ENCODE peak calls at places on chromosomes 11 and 22, in eight cellular contexts. One of them, this sample, is unnamed. For H3K36me3, the result is how much of the 10 kb centered on the place peaks cover.

GRCh38 chr11:117932987-117933386 is 3.8 kb upstream of the TMPRSS13 start:
- DNase-seq in suprapubic skin: peak
- DNase-seq in transverse colon: no peak
- DNase-seq in GM12878: no peak
- DNase-seq in upper lobe of left lung: no peak
- DNase-seq in spleen: no peak
- DNase-seq in HCT116: no peak
- DNase-seq in prostate gland: no peak
- DNase-seq in this sample: no peak

GRCh38 chr11:17273668-17274321 is 2.7 kb upstream of the NUCB2 start:
- DNase-seq in suprapubic skin: peak
- DNase-seq in transverse colon: no peak
- DNase-seq in GM12878: no peak
- DNase-seq in upper lobe of left lung: no peak
- DNase-seq in spleen: no peak
- DNase-seq in HCT116: no peak
- DNase-seq in prostate gland: no peak
- DNase-seq in this sample: no peak

GRCh38 chr11:124536520-124536919 is 6.9 kb downstream of the OR8B12 start:
- DNase-seq in suprapubic skin: no peak
- DNase-seq in transverse colon: peak
- DNase-seq in GM12878: no peak
- DNase-seq in upper lobe of left lung: no peak
- DNase-seq in spleen: no peak
- DNase-seq in HCT116: peak
- DNase-seq in prostate gland: peak
- DNase-seq in this sample: no peak

GRCh38 chr11:35272391-35272821 is 133.4 kb downstream of the CD44 start:
- DNase-seq in suprapubic skin: no peak
- DNase-seq in transverse colon: peak
- DNase-seq in GM12878: peak
- DNase-seq in upper lobe of left lung: no peak
- DNase-seq in spleen: no peak
- DNase-seq in HCT116: no peak
- DNase-seq in prostate gland: no peak
- DNase-seq in this sample: no peak

GRCh38 chr22:39546889-39547586 is 14.5 kb upstream of the RPS19BP1 start:
- DNase-seq in suprapubic skin: no peak
- DNase-seq in transverse colon: no peak
- DNase-seq in GM12878: no peak
- DNase-seq in upper lobe of left lung: no peak
- DNase-seq in spleen: no peak
- DNase-seq in HCT116: no peak
- DNase-seq in prostate gland: no peak
- DNase-seq in this sample: no peak

GRCh38 chr11:61069427-61069826 is 32.9 kb upstream of the CD5 start:
- DNase-seq in suprapubic skin: peak
- DNase-seq in transverse colon: no peak
- DNase-seq in GM12878: no peak
- DNase-seq in upper lobe of left lung: no peak
- DNase-seq in spleen: no peak
- DNase-seq in HCT116: no peak
- DNase-seq in prostate gland: no peak
- DNase-seq in this sample: no peak

GRCh38 chr22:49944399-49944891 is 16.1 kb upstream of the PIM3 start:
- DNase-seq in suprapubic skin: no peak
- DNase-seq in transverse colon: no peak
- DNase-seq in GM12878: no peak
- DNase-seq in upper lobe of left lung: no peak
- DNase-seq in spleen: no peak
- DNase-seq in HCT116: no peak
- DNase-seq in prostate gland: no peak
- DNase-seq in this sample: no peak

GRCh38 chr22:47534150-47535133 is 772.0 kb downstream of the TBC1D22A start:
- DNase-seq in suprapubic skin: no peak
- DNase-seq in transverse colon: no peak
- DNase-seq in GM12878: no peak
- DNase-seq in upper lobe of left lung: no peak
- DNase-seq in spleen: no peak
- DNase-seq in HCT116: no peak
- DNase-seq in prostate gland: peak
- DNase-seq in this sample: peak

GRCh38 chr11:65013692-65014145 is 241 bp upstream of the ARL2 start:
- DNase-seq in suprapubic skin: peak
- DNase-seq in transverse colon: peak
- DNase-seq in GM12878: peak
- DNase-seq in upper lobe of left lung: peak
- DNase-seq in spleen: peak
- DNase-seq in HCT116: peak
- DNase-seq in prostate gland: peak
- DNase-seq in this sample: no peak

GRCh38 chr11:23490557-23491235 is 630.4 kb upstream of the CCDC179 start:
- DNase-seq in suprapubic skin: no peak
- DNase-seq in transverse colon: no peak
- DNase-seq in GM12878: no peak
- DNase-seq in upper lobe of left lung: no peak
- DNase-seq in spleen: no peak
- DNase-seq in HCT116: no peak
- DNase-seq in prostate gland: no peak
- DNase-seq in this sample: no peak

GRCh38 chr11:40877256-40877655 is 582.2 kb downstream of the LRRC4C start:
- DNase-seq in suprapubic skin: no peak
- DNase-seq in transverse colon: no peak
- DNase-seq in GM12878: no peak
- DNase-seq in upper lobe of left lung: no peak
- DNase-seq in spleen: no peak
- DNase-seq in HCT116: no peak
- DNase-seq in prostate gland: no peak
- DNase-seq in this sample: no peak

GRCh38 chr11:66224226-66224850 is 44.1 kb upstream of the RAB1B start:
- DNase-seq in suprapubic skin: no peak
- DNase-seq in transverse colon: no peak
- DNase-seq in GM12878: no peak
- DNase-seq in upper lobe of left lung: no peak
- DNase-seq in spleen: no peak
- DNase-seq in HCT116: no peak
- DNase-seq in prostate gland: no peak
- DNase-seq in this sample: no peak

GRCh38 chr11:72727521-72727920 is 24.7 kb downstream of the ARAP1 start:
- DNase-seq in suprapubic skin: no peak
- DNase-seq in transverse colon: no peak
- DNase-seq in GM12878: no peak
- DNase-seq in upper lobe of left lung: no peak
- DNase-seq in spleen: no peak
- DNase-seq in HCT116: no peak
- DNase-seq in prostate gland: no peak
- DNase-seq in this sample: no peak

GRCh38 chr22:31944700-31945477 is 554 bp downstream of the YWHAH start:
- DNase-seq in suprapubic skin: peak
- DNase-seq in transverse colon: peak
- DNase-seq in GM12878: no peak
- DNase-seq in upper lobe of left lung: peak
- DNase-seq in spleen: peak
- DNase-seq in HCT116: no peak
- DNase-seq in prostate gland: peak
- DNase-seq in this sample: no peak

GRCh38 chr22:19824197-19825015 is 30.3 kb downstream of the GNB1L start:
- DNase-seq in suprapubic skin: peak
- DNase-seq in transverse colon: no peak
- DNase-seq in GM12878: no peak
- DNase-seq in upper lobe of left lung: peak
- DNase-seq in spleen: no peak
- DNase-seq in HCT116: no peak
- DNase-seq in prostate gland: no peak
- DNase-seq in this sample: no peak

GRCh38 chr11:1478544-1478943 is 8.0 kb downstream of the MOB2 start:
- DNase-seq in suprapubic skin: no peak
- DNase-seq in transverse colon: no peak
- DNase-seq in GM12878: no peak
- DNase-seq in upper lobe of left lung: no peak
- DNase-seq in spleen: peak
- DNase-seq in HCT116: no peak
- DNase-seq in prostate gland: no peak
- DNase-seq in this sample: no peak

GRCh38 chr11:62536301-62536957 is 10.2 kb downstream of the AHNAK start:
- DNase-seq in suprapubic skin: no peak
- DNase-seq in transverse colon: no peak
- DNase-seq in GM12878: no peak
- DNase-seq in upper lobe of left lung: no peak
- DNase-seq in spleen: no peak
- DNase-seq in HCT116: no peak
- DNase-seq in prostate gland: no peak
- DNase-seq in this sample: no peak

GRCh38 chr11:62538470-62539237 is 8.0 kb downstream of the AHNAK start:
- DNase-seq in suprapubic skin: no peak
- DNase-seq in transverse colon: no peak
- DNase-seq in GM12878: no peak
- DNase-seq in upper lobe of left lung: no peak
- DNase-seq in spleen: no peak
- DNase-seq in HCT116: no peak
- DNase-seq in prostate gland: no peak
- DNase-seq in this sample: no peak

GRCh38 chr11:62532096-62532495 is 14.5 kb downstream of the AHNAK start:
- DNase-seq in suprapubic skin: no peak
- DNase-seq in transverse colon: no peak
- DNase-seq in GM12878: no peak
- DNase-seq in upper lobe of left lung: no peak
- DNase-seq in spleen: no peak
- DNase-seq in HCT116: no peak
- DNase-seq in prostate gland: no peak
- DNase-seq in this sample: no peak

GRCh38 chr11:62535802-62536201 is 10.8 kb downstream of the AHNAK start:
- DNase-seq in suprapubic skin: no peak
- DNase-seq in transverse colon: no peak
- DNase-seq in GM12878: no peak
- DNase-seq in upper lobe of left lung: peak
- DNase-seq in spleen: no peak
- DNase-seq in HCT116: no peak
- DNase-seq in prostate gland: no peak
- DNase-seq in this sample: no peak

GRCh38 chr11:62534779-62535545 is 11.6 kb downstream of the AHNAK start:
- DNase-seq in suprapubic skin: no peak
- DNase-seq in transverse colon: no peak
- DNase-seq in GM12878: no peak
- DNase-seq in upper lobe of left lung: peak
- DNase-seq in spleen: no peak
- DNase-seq in HCT116: no peak
- DNase-seq in prostate gland: no peak
- DNase-seq in this sample: no peak
- H3K36me3 ChIP-seq in suprapubic skin: half or more
- H3K36me3 ChIP-seq in transverse colon: under half
- H3K36me3 ChIP-seq in GM12878: under half
- H3K36me3 ChIP-seq in upper lobe of left lung: half or more
- H3K36me3 ChIP-seq in spleen: under half
- H3K36me3 ChIP-seq in HCT116: half or more
- H3K36me3 ChIP-seq in prostate gland: under half
- H3K36me3 ChIP-seq in this sample: half or more

GRCh38 chr11:95925011-95925410 is 1.1 kb upstream of the MTMR2 start:
- DNase-seq in suprapubic skin: no peak
- DNase-seq in transverse colon: no peak
- DNase-seq in GM12878: no peak
- DNase-seq in upper lobe of left lung: no peak
- DNase-seq in spleen: no peak
- DNase-seq in HCT116: peak
- DNase-seq in prostate gland: no peak
- DNase-seq in this sample: no peak

GRCh38 chr11:95924414-95924760 is 480 bp upstream of the MTMR2 start:
- DNase-seq in suprapubic skin: no peak
- DNase-seq in transverse colon: no peak
- DNase-seq in GM12878: no peak
- DNase-seq in upper lobe of left lung: no peak
- DNase-seq in spleen: no peak
- DNase-seq in HCT116: no peak
- DNase-seq in prostate gland: no peak
- DNase-seq in this sample: no peak

GRCh38 chr11:95922536-95923440 is 1.1 kb downstream of the MTMR2 start:
- DNase-seq in suprapubic skin: no peak
- DNase-seq in transverse colon: no peak
- DNase-seq in GM12878: no peak
- DNase-seq in upper lobe of left lung: no peak
- DNase-seq in spleen: no peak
- DNase-seq in HCT116: no peak
- DNase-seq in prostate gland: no peak
- DNase-seq in this sample: no peak

GRCh38 chr11:95923441-95923729 is 522 bp downstream of the MTMR2 start:
- DNase-seq in suprapubic skin: no peak
- DNase-seq in transverse colon: no peak
- DNase-seq in GM12878: no peak
- DNase-seq in upper lobe of left lung: no peak
- DNase-seq in spleen: no peak
- DNase-seq in HCT116: no peak
- DNase-seq in prostate gland: no peak
- DNase-seq in this sample: no peak

GRCh38 chr11:95923730-95924413 is at the start of gene MTMR2:
- DNase-seq in suprapubic skin: peak
- DNase-seq in transverse colon: peak
- DNase-seq in GM12878: peak
- DNase-seq in upper lobe of left lung: peak
- DNase-seq in spleen: peak
- DNase-seq in HCT116: peak
- DNase-seq in prostate gland: peak
- DNase-seq in this sample: peak
- TF ChIP-seq POLR2A in suprapubic skin: peak
- TF ChIP-seq POLR2A in transverse colon: peak
- TF ChIP-seq POLR2A in GM12878: peak
- TF ChIP-seq POLR2A in upper lobe of left lung: peak
- TF ChIP-seq POLR2A in spleen: no peak
- TF ChIP-seq POLR2A in HCT116: peak
- TF ChIP-seq POLR2A in prostate gland: peak
- TF ChIP-seq POLR2A in this sample: peak

GRCh38 chr11:127003260-127003981 is 2.9 kb upstream of the KIRREL3 start:
- DNase-seq in suprapubic skin: no peak
- DNase-seq in transverse colon: no peak
- DNase-seq in GM12878: no peak
- DNase-seq in upper lobe of left lung: peak
- DNase-seq in spleen: no peak
- DNase-seq in HCT116: no peak
- DNase-seq in prostate gland: no peak
- DNase-seq in this sample: no peak
- TF ChIP-seq POLR2AphosphoS5 in suprapubic skin: no peak
- TF ChIP-seq POLR2AphosphoS5 in transverse colon: no peak
- TF ChIP-seq POLR2AphosphoS5 in GM12878: no peak
- TF ChIP-seq POLR2AphosphoS5 in upper lobe of left lung: no peak
- TF ChIP-seq POLR2AphosphoS5 in spleen: no peak
- TF ChIP-seq POLR2AphosphoS5 in HCT116: no peak
- TF ChIP-seq POLR2AphosphoS5 in prostate gland: no peak
- TF ChIP-seq POLR2AphosphoS5 in this sample: no peak

DNA sequence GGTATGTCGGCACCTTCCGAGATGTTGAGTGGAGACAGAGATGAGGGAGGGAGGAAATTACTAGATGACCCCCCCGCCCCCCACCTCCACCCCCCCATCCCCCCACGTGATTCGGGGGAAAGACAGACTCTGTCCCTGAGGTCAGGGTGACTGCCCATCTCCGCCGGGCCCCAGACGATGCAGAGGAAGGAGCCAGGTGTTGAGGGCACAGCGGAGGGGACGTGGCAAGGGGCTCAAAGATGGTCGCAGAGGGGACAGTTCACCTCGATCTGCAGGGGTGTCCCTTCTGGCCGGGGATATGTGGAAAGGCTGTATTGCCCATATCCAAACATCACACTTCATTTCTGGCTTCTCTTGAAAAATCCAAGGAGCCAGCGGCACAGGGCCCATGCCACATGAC is 14.1 kb downstream of the PHF21B start:
- DNase-seq in suprapubic skin: no peak
- DNase-seq in transverse colon: no peak
- DNase-seq in GM12878: no peak
- DNase-seq in upper lobe of left lung: no peak
- DNase-seq in spleen: no peak
- DNase-seq in HCT116: no peak
- DNase-seq in prostate gland: no peak
- DNase-seq in this sample: no peak
- H3K36me3 ChIP-seq in suprapubic skin: under half
- H3K36me3 ChIP-seq in transverse colon: under half
- H3K36me3 ChIP-seq in GM12878: under half
- H3K36me3 ChIP-seq in upper lobe of left lung: under half
- H3K36me3 ChIP-seq in spleen: under half
- H3K36me3 ChIP-seq in HCT116: under half
- H3K36me3 ChIP-seq in prostate gland: under half
- H3K36me3 ChIP-seq in this sample: under half